ENCODE peak calls at places on chromosomes 3 and 15, in five cellular contexts. W is IMR-90, C is neuronal stem cell, K is trophoblast cell, D is H1. H is an unnamed sample.

GRCh38 chr15:31501074-31501473 is 174.4 kb downstream of the KLF13 start:
- DNase-seq in K (no peak), W (no peak), D (peak; percentile 27), C (no peak), H (no peak)

GRCh38 chr15:87877114-87877810 is 379.3 kb downstream of the NTRK3 start:
- DNase-seq in K (peak; percentile 75), W (peak; percentile 93), D (no peak), C (no peak), H (peak; percentile 71)

GRCh38 chr15:70249616-70250015 is 151.9 kb upstream of the TLE3 start:
- DNase-seq in W (no peak), K (no peak), D (no peak), C (no peak), H (no peak)

GRCh38 chr15:53569756-53570480 is 189.5 kb downstream of the WDR72 start:
- DNase-seq in D (no peak), W (no peak), K (no peak), C (no peak), H (no peak)

GRCh38 chr3:46395210-46395661 is 11.6 kb downstream of the CCR5AS start:
- DNase-seq in W (peak; percentile 33), K (peak; percentile 93), C (no peak), D (no peak), H (no peak)

GRCh38 chr3:39124876-39125836 is 17.7 kb downstream of the TTC21A start:
- DNase-seq in C (no peak), D (no peak), K (peak; percentile 85), W (peak; percentile 57), H (peak; percentile 51)

GRCh38 chr3:46212101-46212500 is 4.0 kb upstream of the CCR1 start:
- DNase-seq in D (no peak), W (no peak), K (no peak), C (no peak), H (no peak)

GRCh38 chr3:184907941-184908649 is 96.1 kb downstream of the VPS8 start:
- DNase-seq in K (no peak), D (peak; percentile 57), W (no peak), C (no peak), H (no peak)

GRCh38 chr3:186172353-186172752 is 63.5 kb upstream of the ETV5 start:
- DNase-seq in W (no peak), K (peak; percentile 75), C (no peak), D (no peak), H (no peak)

GRCh38 chr3:190497809-190498208 is 16.1 kb upstream of the IL1RAP start:
- DNase-seq in C (no peak), K (peak; percentile 93), W (no peak), D (no peak), H (no peak)

GRCh38 chr3:18124501-18124900 is 300.6 kb downstream of the SATB1 start:
- DNase-seq in D (no peak), K (no peak), W (peak; percentile 67), C (no peak), H (peak; percentile 3)

GRCh38 chr3:16482770-16483531 is 30.5 kb downstream of the RFTN1 start:
- DNase-seq in C (no peak), K (no peak), W (peak; percentile 39), D (peak; percentile 55), H (peak; percentile 48)

GRCh38 chr3:111616417-111617105 is 21.4 kb upstream of the ZBED2 start:
- DNase-seq in K (peak; percentile 19), W (peak; percentile 18), C (no peak), D (no peak), H (no peak)

GRCh38 chr3:176785207-176785606 is 412.1 kb downstream of the TBL1XR1 start:
- DNase-seq in C (no peak), D (no peak), K (no peak), W (no peak), H (no peak)

GRCh38 chr15:23518104-23518503 is 47.4 kb upstream of the MKRN3 start:
- DNase-seq in C (no peak), D (no peak), W (no peak), K (no peak), H (no peak)

GRCh38 chr3:13863929-13864595 is 15.8 kb downstream of the WNT7A start:
- DNase-seq in W (no peak), C (no peak), D (no peak), K (no peak), H (no peak)

GRCh38 chr3:109265300-109265699 is 51.0 kb downstream of the DPPA2 start:
- DNase-seq in D (no peak), C (no peak), W (no peak), K (no peak), H (peak; percentile 24)

GRCh38 chr3:76470285-76470684 is 569.6 kb upstream of the ROBO2 start:
- DNase-seq in D (no peak), K (peak; percentile 4), W (peak; percentile 95), C (no peak), H (peak; percentile 77)

GRCh38 chr15:63985221-63986184 is 60.8 kb downstream of the DAPK2 start:
- DNase-seq in C (no peak), W (peak; percentile 12), D (no peak), K (no peak), H (no peak)

GRCh38 chr3:111863942-111864341 is 4.9 kb downstream of the PHLDB2 start:
- DNase-seq in W (peak; percentile 16), C (no peak), K (no peak), D (no peak), H (no peak)

GRCh38 chr15:60442763-60443162 is 36.2 kb downstream of the ICE2 start:
- DNase-seq in K (no peak), W (peak; percentile 48), D (no peak), C (no peak), H (no peak)

GRCh38 chr3:26807272-26807671 is 184.7 kb downstream of the LRRC3B start:
- DNase-seq in W (no peak), K (no peak), D (no peak), C (no peak), H (no peak)

GRCh38 chr15:61660579-61660978 is 399.7 kb downstream of the VPS13C start:
- DNase-seq in D (no peak), W (peak; percentile 7), C (no peak), K (no peak), H (no peak)

GRCh38 chr15:35181538-35181937 is 96.4 kb upstream of the NANOGP8 start:
- DNase-seq in C (no peak), W (peak; percentile 63), D (no peak), K (peak; percentile 10), H (peak; percentile 79)

GRCh38 chr3:96712792-96713191 is 101.6 kb upstream of the EPHA6 start:
- DNase-seq in W (no peak), K (no peak), C (no peak), D (no peak), H (no peak)

GRCh38 chr3:18389108-18389733 is 35.9 kb downstream of the SATB1 start:
- DNase-seq in K (peak; percentile 55), W (peak; percentile 5), C (peak; percentile 8), D (no peak), H (peak; percentile 43)

GRCh38 chr15:57358611-57359010 is 17.7 kb upstream of the CGNL1 start:
- DNase-seq in D (no peak), K (no peak), W (no peak), C (no peak), H (no peak)

GRCh38 chr3:192010490-192010889 is 549.5 kb downstream of the PYDC2 start:
- DNase-seq in K (no peak), D (no peak), C (no peak), W (no peak), H (no peak)

GRCh38 chr3:189911001-189911400 is 209.7 kb downstream of the P3H2 start:
- DNase-seq in C (no peak), D (no peak), K (no peak), W (no peak), H (no peak)

DNA sequence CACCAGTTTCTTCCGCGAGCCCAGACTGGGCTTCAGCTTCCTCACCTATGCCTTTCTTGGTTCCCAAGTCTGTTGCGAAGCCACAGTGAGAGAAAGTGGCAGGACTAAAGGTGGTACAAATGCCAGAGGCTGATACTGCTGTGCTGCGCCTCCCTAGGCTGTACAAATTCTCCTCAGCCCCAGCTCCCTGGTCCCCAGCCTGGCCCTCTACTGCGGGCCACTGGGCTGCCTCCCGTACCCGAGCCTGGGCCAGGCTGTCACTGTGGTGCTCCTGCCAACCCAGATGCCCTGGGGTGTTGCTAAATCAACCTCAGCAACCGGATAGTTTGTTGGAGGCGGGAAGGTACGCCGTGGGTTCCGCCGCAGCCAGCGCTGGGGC is 352 bp upstream of the TEX264 start:
- DNase-seq in D (no peak), C (no peak), K (no peak), W (no peak), H (no peak)
- H3K14ac ChIP-seq in D (no peak overlapping the region), C (no peak overlapping the region), K (peak overlapping the region; percentile 40), W (peak overlapping the region; percentile 55), H (no peak overlapping the region)

GRCh38 chr15:42084465-42085235 is 9.7 kb downstream of the PLA2G4D start:
- DNase-seq in C (peak; percentile 65), D (peak; percentile 91), W (peak; percentile 37), K (peak; percentile 94), H (peak; percentile 62)
- H3K4me3 ChIP-seq in C (no peak overlapping the region), D (no peak overlapping the region), W (no peak overlapping the region), K (no peak overlapping the region), H (no peak overlapping the region)

DNA sequence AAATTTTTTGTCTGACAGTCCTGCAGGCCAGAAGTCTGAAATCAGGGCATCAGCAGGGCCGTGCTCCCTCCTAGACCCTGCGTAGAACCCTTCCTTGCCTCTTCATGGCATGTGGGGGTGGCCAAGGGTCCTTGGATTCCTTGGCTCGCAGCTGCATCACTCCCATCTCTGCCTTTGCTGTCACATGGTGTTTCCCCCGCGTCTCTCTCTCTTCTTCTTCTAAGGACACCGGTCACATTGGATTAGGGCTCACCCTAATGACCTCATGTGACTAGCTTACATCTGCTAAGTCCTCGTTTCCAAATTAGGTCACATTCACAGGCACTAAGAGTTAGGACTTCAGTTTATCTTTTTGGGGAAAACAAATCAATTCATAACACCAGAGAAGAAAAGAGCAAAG is 12.0 kb downstream of the SLCO3A1 start:
- DNase-seq in W (no peak), K (no peak), D (no peak), C (no peak), H (no peak)
- H3K27ac ChIP-seq in W (no peak overlapping the region), K (no peak overlapping the region), D (no peak overlapping the region), C (no peak overlapping the region), H (no peak overlapping the region)

GRCh38 chr3:42090973-42091731 is at the start of gene TRAK1:
- DNase-seq in W (no peak), C (no peak), K (no peak), D (no peak), H (no peak)
- H3K14ac ChIP-seq in W (no peak within 1 kb of the TSS), C (no peak within 1 kb of the TSS), K (no peak within 1 kb of the TSS), D (no peak within 1 kb of the TSS), H (no peak within 1 kb of the TSS)

DNA sequence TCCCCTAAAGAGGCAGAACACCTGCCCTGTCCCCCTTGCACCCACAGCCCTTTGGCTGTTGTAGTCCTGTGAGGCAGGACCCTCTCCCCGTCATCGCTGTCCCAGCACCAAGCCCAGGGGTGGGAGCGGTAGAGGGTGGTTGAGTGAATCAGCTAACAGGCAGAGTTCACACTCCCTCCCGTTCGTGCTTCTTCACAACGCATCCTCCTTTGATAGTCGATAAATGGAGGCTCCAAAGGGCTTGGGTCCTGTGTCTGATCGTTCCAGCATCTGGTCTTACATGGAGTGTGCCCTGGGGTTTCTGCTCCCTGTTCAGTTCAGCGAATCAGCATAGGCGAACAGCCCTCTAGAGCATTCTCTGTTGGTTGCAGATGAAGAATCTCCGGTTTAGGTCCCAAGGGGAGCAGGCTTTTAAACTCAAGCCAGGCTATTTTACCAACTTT is 820 bp upstream of the HMCES start:
- DNase-seq in W (peak; percentile 19), D (peak; percentile 56), C (no peak), K (no peak), H (peak; percentile 42)
- H3K4me3 ChIP-seq in W (no peak overlapping the region), D (peak overlapping the region; percentile 92), C (peak overlapping the region; percentile 7), K (no peak overlapping the region), H (no peak overlapping the region)